ENCODE peak calls at places on chromosomes 3 and 15, in four cellular contexts. F is GM23338; C is CD4-positive, alpha-beta T cell; D is Ammon's horn. U is an unnamed sample.

GRCh38 chr3:21750831-21751391 is at the start of gene ZNF385D:
- DNase-seq in D (peak), F (peak), C (no peak), U (peak)

GRCh38 chr3:172658344-172659245 is 52.3 kb downstream of the NCEH1 start:
- DNase-seq in D (no peak), F (no peak), C (no peak), U (no peak)

GRCh38 chr3:14319654-14320182 is 82.7 kb upstream of the SLC6A6 start:
- DNase-seq in F (peak), C (no peak), D (no peak), U (peak)

GRCh38 chr15:63221346-63221745 is 31.9 kb downstream of the RAB8B start:
- DNase-seq in F (no peak), D (no peak), C (no peak), U (no peak)

GRCh38 chr3:194220776-194221735 is 85.1 kb downstream of the HES1 start:
- DNase-seq in D (no peak), F (no peak), C (no peak), U (no peak)

GRCh38 chr15:32668942-32669341 is 27.4 kb downstream of the SCG5 start:
- DNase-seq in C (no peak), F (peak), D (no peak), U (no peak)

GRCh38 chr3:56881035-56881575 is 79.4 kb upstream of the ARHGEF3 start:
- DNase-seq in F (no peak), D (no peak), C (no peak), U (no peak)

GRCh38 chr3:136042608-136043221 is 77.2 kb downstream of the PPP2R3A start:
- DNase-seq in D (peak), F (peak), C (no peak), U (peak)

GRCh38 chr3:183650554-183650953 is 15.1 kb downstream of the KLHL24 start:
- DNase-seq in F (no peak), D (no peak), C (no peak), U (no peak)

GRCh38 chr3:8436667-8437287 is 64.8 kb upstream of the LMCD1 start:
- DNase-seq in C (no peak), D (no peak), F (no peak), U (no peak)

GRCh38 chr3:139110072-139110830 is 65.6 kb upstream of the PRR23C start:
- DNase-seq in F (no peak), C (no peak), D (no peak), U (peak)

GRCh38 chr3:32347286-32348125 is 44.1 kb upstream of the CMTM7 start:
- DNase-seq in C (no peak), D (no peak), F (peak), U (no peak)

GRCh38 chr15:52557242-52557641 is 11.6 kb downstream of the ARPP19 start:
- DNase-seq in D (peak), C (no peak), F (no peak), U (no peak)

GRCh38 chr3:11335056-11335608 is 62.9 kb downstream of the ATG7 start:
- DNase-seq in D (peak), C (no peak), F (peak), U (peak)

GRCh38 chr3:99846472-99846871 is 28.8 kb downstream of the CMSS1 start:
- DNase-seq in F (peak), C (no peak), D (peak), U (no peak)

GRCh38 chr15:98017150-98017964 is 56.9 kb downstream of the ARRDC4 start:
- DNase-seq in F (no peak), C (no peak), D (no peak), U (no peak)

GRCh38 chr15:23616536-23616935 is 31.1 kb downstream of the MAGEL2 start:
- DNase-seq in C (no peak), D (no peak), F (no peak), U (no peak)

GRCh38 chr3:76026379-76026778 is 241.0 kb upstream of the ZNF717 start:
- DNase-seq in C (no peak), D (no peak), F (no peak), U (no peak)

GRCh38 chr15:61598655-61599054 is 369.6 kb upstream of the RORA start:
- DNase-seq in C (no peak), D (peak), F (no peak), U (peak)

GRCh38 chr3:43259626-43260025 is 26.7 kb upstream of the SNRK start:
- DNase-seq in D (no peak), F (no peak), C (no peak), U (no peak)

GRCh38 chr15:100690786-100691160 is 88.4 kb downstream of the ASB7 start:
- DNase-seq in D (no peak), C (no peak), F (no peak), U (no peak)